ENCODE peak calls at places on chromosomes 13 and 19, in seven cellular contexts. One of them, this sample, is unnamed.

GRCh38 chr13:32427852-32428580 is at the start of gene N4BP2L1:
- DNase-seq in choroid plexus epithelial cell: peak
- DNase-seq in dorsolateral prefrontal cortex: peak
- DNase-seq in left ventricle myocardium superior: peak
- DNase-seq in stimulated activated CD4-positive, alpha-beta T cell treated with anti-CD3 and anti-CD28 coated beads, Interleukin-4, amount 100 ng/mL, for 1 hour: peak
- DNase-seq in GM13976: peak
- DNase-seq in NCI-H82: peak
- DNase-seq in this sample: peak

GRCh38 chr13:41188584-41188983 is 5.8 kb downstream of the KBTBD7 start:
- DNase-seq in GM13976: no peak
- DNase-seq in left ventricle myocardium superior: no peak
- DNase-seq in NCI-H82: no peak
- DNase-seq in dorsolateral prefrontal cortex: no peak
- DNase-seq in stimulated activated CD4-positive, alpha-beta T cell treated with anti-CD3 and anti-CD28 coated beads, Interleukin-4, amount 100 ng/mL, for 1 hour: no peak
- DNase-seq in choroid plexus epithelial cell: peak
- DNase-seq in this sample: peak

GRCh38 chr19:35352448-35353304 is 5.0 kb downstream of the FFAR1 start:
- DNase-seq in stimulated activated CD4-positive, alpha-beta T cell treated with anti-CD3 and anti-CD28 coated beads, Interleukin-4, amount 100 ng/mL, for 1 hour: peak
- DNase-seq in left ventricle myocardium superior: peak
- DNase-seq in NCI-H82: peak
- DNase-seq in choroid plexus epithelial cell: peak
- DNase-seq in GM13976: peak
- DNase-seq in dorsolateral prefrontal cortex: peak
- DNase-seq in this sample: peak

GRCh38 chr13:104043184-104043583 is 977.0 kb upstream of the SLC10A2 start:
- DNase-seq in NCI-H82: no peak
- DNase-seq in GM13976: no peak
- DNase-seq in choroid plexus epithelial cell: peak
- DNase-seq in stimulated activated CD4-positive, alpha-beta T cell treated with anti-CD3 and anti-CD28 coated beads, Interleukin-4, amount 100 ng/mL, for 1 hour: no peak
- DNase-seq in dorsolateral prefrontal cortex: no peak
- DNase-seq in left ventricle myocardium superior: no peak
- DNase-seq in this sample: no peak

GRCh38 chr13:96824110-96824509 is 170.2 kb downstream of the OXGR1 start:
- DNase-seq in dorsolateral prefrontal cortex: no peak
- DNase-seq in NCI-H82: no peak
- DNase-seq in stimulated activated CD4-positive, alpha-beta T cell treated with anti-CD3 and anti-CD28 coated beads, Interleukin-4, amount 100 ng/mL, for 1 hour: no peak
- DNase-seq in GM13976: no peak
- DNase-seq in choroid plexus epithelial cell: no peak
- DNase-seq in left ventricle myocardium superior: no peak
- DNase-seq in this sample: peak

GRCh38 chr19:12815088-12815487 is 8.7 kb downstream of the RNASEH2A start:
- DNase-seq in choroid plexus epithelial cell: no peak
- DNase-seq in stimulated activated CD4-positive, alpha-beta T cell treated with anti-CD3 and anti-CD28 coated beads, Interleukin-4, amount 100 ng/mL, for 1 hour: no peak
- DNase-seq in NCI-H82: no peak
- DNase-seq in left ventricle myocardium superior: no peak
- DNase-seq in dorsolateral prefrontal cortex: no peak
- DNase-seq in GM13976: no peak
- DNase-seq in this sample: no peak

GRCh38 chr13:112204881-112205327 is 138.0 kb downstream of the SOX1 start:
- DNase-seq in left ventricle myocardium superior: no peak
- DNase-seq in choroid plexus epithelial cell: no peak
- DNase-seq in NCI-H82: no peak
- DNase-seq in GM13976: no peak
- DNase-seq in dorsolateral prefrontal cortex: no peak
- DNase-seq in stimulated activated CD4-positive, alpha-beta T cell treated with anti-CD3 and anti-CD28 coated beads, Interleukin-4, amount 100 ng/mL, for 1 hour: no peak
- DNase-seq in this sample: no peak

GRCh38 chr13:34465423-34465922 is 476.6 kb upstream of the NBEA start:
- DNase-seq in NCI-H82: peak
- DNase-seq in GM13976: no peak
- DNase-seq in choroid plexus epithelial cell: no peak
- DNase-seq in stimulated activated CD4-positive, alpha-beta T cell treated with anti-CD3 and anti-CD28 coated beads, Interleukin-4, amount 100 ng/mL, for 1 hour: no peak
- DNase-seq in left ventricle myocardium superior: no peak
- DNase-seq in dorsolateral prefrontal cortex: no peak
- DNase-seq in this sample: no peak

GRCh38 chr13:20028953-20029352 is 70.4 kb downstream of the ZMYM2 start:
- DNase-seq in left ventricle myocardium superior: no peak
- DNase-seq in choroid plexus epithelial cell: no peak
- DNase-seq in stimulated activated CD4-positive, alpha-beta T cell treated with anti-CD3 and anti-CD28 coated beads, Interleukin-4, amount 100 ng/mL, for 1 hour: no peak
- DNase-seq in GM13976: no peak
- DNase-seq in NCI-H82: no peak
- DNase-seq in dorsolateral prefrontal cortex: no peak
- DNase-seq in this sample: no peak

GRCh38 chr19:4396949-4397783 is 3.2 kb downstream of the SH3GL1 start:
- DNase-seq in GM13976: no peak
- DNase-seq in NCI-H82: no peak
- DNase-seq in choroid plexus epithelial cell: no peak
- DNase-seq in left ventricle myocardium superior: no peak
- DNase-seq in stimulated activated CD4-positive, alpha-beta T cell treated with anti-CD3 and anti-CD28 coated beads, Interleukin-4, amount 100 ng/mL, for 1 hour: no peak
- DNase-seq in dorsolateral prefrontal cortex: no peak
- DNase-seq in this sample: no peak

GRCh38 chr13:64770743-64771142 is 2459.4 kb downstream of the PCDH9 start:
- DNase-seq in GM13976: no peak
- DNase-seq in choroid plexus epithelial cell: no peak
- DNase-seq in left ventricle myocardium superior: no peak
- DNase-seq in dorsolateral prefrontal cortex: no peak
- DNase-seq in stimulated activated CD4-positive, alpha-beta T cell treated with anti-CD3 and anti-CD28 coated beads, Interleukin-4, amount 100 ng/mL, for 1 hour: no peak
- DNase-seq in NCI-H82: no peak
- DNase-seq in this sample: no peak

GRCh38 chr19:4970558-4971423 is 1.9 kb downstream of the KDM4B start:
- DNase-seq in choroid plexus epithelial cell: peak
- DNase-seq in stimulated activated CD4-positive, alpha-beta T cell treated with anti-CD3 and anti-CD28 coated beads, Interleukin-4, amount 100 ng/mL, for 1 hour: no peak
- DNase-seq in GM13976: peak
- DNase-seq in dorsolateral prefrontal cortex: no peak
- DNase-seq in left ventricle myocardium superior: peak
- DNase-seq in NCI-H82: peak
- DNase-seq in this sample: no peak

GRCh38 chr19:18460313-18460712 is 22.4 kb upstream of the ISYNA1 start:
- DNase-seq in stimulated activated CD4-positive, alpha-beta T cell treated with anti-CD3 and anti-CD28 coated beads, Interleukin-4, amount 100 ng/mL, for 1 hour: no peak
- DNase-seq in GM13976: no peak
- DNase-seq in left ventricle myocardium superior: peak
- DNase-seq in dorsolateral prefrontal cortex: no peak
- DNase-seq in choroid plexus epithelial cell: peak
- DNase-seq in NCI-H82: peak
- DNase-seq in this sample: peak

GRCh38 chr13:98225036-98225940 is 48.2 kb upstream of the RNF113B start:
- DNase-seq in stimulated activated CD4-positive, alpha-beta T cell treated with anti-CD3 and anti-CD28 coated beads, Interleukin-4, amount 100 ng/mL, for 1 hour: no peak
- DNase-seq in left ventricle myocardium superior: no peak
- DNase-seq in choroid plexus epithelial cell: no peak
- DNase-seq in GM13976: no peak
- DNase-seq in NCI-H82: no peak
- DNase-seq in dorsolateral prefrontal cortex: no peak
- DNase-seq in this sample: no peak

GRCh38 chr13:57946361-57946760 is 314.8 kb downstream of the PCDH17 start:
- DNase-seq in NCI-H82: peak
- DNase-seq in left ventricle myocardium superior: no peak
- DNase-seq in GM13976: peak
- DNase-seq in stimulated activated CD4-positive, alpha-beta T cell treated with anti-CD3 and anti-CD28 coated beads, Interleukin-4, amount 100 ng/mL, for 1 hour: no peak
- DNase-seq in dorsolateral prefrontal cortex: no peak
- DNase-seq in choroid plexus epithelial cell: peak
- DNase-seq in this sample: peak

GRCh38 chr13:80226645-80227044 is 114.3 kb downstream of the SPRY2 start:
- DNase-seq in GM13976: no peak
- DNase-seq in choroid plexus epithelial cell: no peak
- DNase-seq in stimulated activated CD4-positive, alpha-beta T cell treated with anti-CD3 and anti-CD28 coated beads, Interleukin-4, amount 100 ng/mL, for 1 hour: no peak
- DNase-seq in NCI-H82: no peak
- DNase-seq in left ventricle myocardium superior: no peak
- DNase-seq in dorsolateral prefrontal cortex: no peak
- DNase-seq in this sample: no peak

GRCh38 chr19:8413593-8413923 is 453 bp downstream of the MARCHF2 start:
- DNase-seq in stimulated activated CD4-positive, alpha-beta T cell treated with anti-CD3 and anti-CD28 coated beads, Interleukin-4, amount 100 ng/mL, for 1 hour: no peak
- DNase-seq in choroid plexus epithelial cell: no peak
- DNase-seq in dorsolateral prefrontal cortex: no peak
- DNase-seq in GM13976: no peak
- DNase-seq in NCI-H82: no peak
- DNase-seq in left ventricle myocardium superior: no peak
- DNase-seq in this sample: no peak

GRCh38 chr19:17330546-17331253 is 4.0 kb downstream of the ANO8 start:
- DNase-seq in dorsolateral prefrontal cortex: no peak
- DNase-seq in stimulated activated CD4-positive, alpha-beta T cell treated with anti-CD3 and anti-CD28 coated beads, Interleukin-4, amount 100 ng/mL, for 1 hour: no peak
- DNase-seq in choroid plexus epithelial cell: no peak
- DNase-seq in GM13976: no peak
- DNase-seq in NCI-H82: no peak
- DNase-seq in left ventricle myocardium superior: no peak
- DNase-seq in this sample: no peak

GRCh38 chr19:6480843-6481415 is 658 bp downstream of the DENND1C start:
- DNase-seq in NCI-H82: no peak
- DNase-seq in left ventricle myocardium superior: no peak
- DNase-seq in stimulated activated CD4-positive, alpha-beta T cell treated with anti-CD3 and anti-CD28 coated beads, Interleukin-4, amount 100 ng/mL, for 1 hour: peak
- DNase-seq in choroid plexus epithelial cell: no peak
- DNase-seq in dorsolateral prefrontal cortex: no peak
- DNase-seq in GM13976: peak
- DNase-seq in this sample: no peak

GRCh38 chr19:30340724-30341595 is 31.2 kb upstream of the ZNF536 start:
- DNase-seq in left ventricle myocardium superior: no peak
- DNase-seq in dorsolateral prefrontal cortex: no peak
- DNase-seq in NCI-H82: peak
- DNase-seq in stimulated activated CD4-positive, alpha-beta T cell treated with anti-CD3 and anti-CD28 coated beads, Interleukin-4, amount 100 ng/mL, for 1 hour: no peak
- DNase-seq in choroid plexus epithelial cell: no peak
- DNase-seq in GM13976: no peak
- DNase-seq in this sample: no peak

GRCh38 chr13:57114945-57115344 is 25.8 kb upstream of the PRR20A start:
- DNase-seq in left ventricle myocardium superior: no peak
- DNase-seq in stimulated activated CD4-positive, alpha-beta T cell treated with anti-CD3 and anti-CD28 coated beads, Interleukin-4, amount 100 ng/mL, for 1 hour: no peak
- DNase-seq in choroid plexus epithelial cell: no peak
- DNase-seq in GM13976: no peak
- DNase-seq in dorsolateral prefrontal cortex: no peak
- DNase-seq in NCI-H82: no peak
- DNase-seq in this sample: no peak

GRCh38 chr13:51769455-51770127 is 34.4 kb downstream of the DHRS12 start:
- DNase-seq in GM13976: no peak
- DNase-seq in choroid plexus epithelial cell: peak
- DNase-seq in stimulated activated CD4-positive, alpha-beta T cell treated with anti-CD3 and anti-CD28 coated beads, Interleukin-4, amount 100 ng/mL, for 1 hour: no peak
- DNase-seq in NCI-H82: no peak
- DNase-seq in left ventricle myocardium superior: peak
- DNase-seq in dorsolateral prefrontal cortex: no peak
- DNase-seq in this sample: peak

GRCh38 chr19:46875234-46875633 is 14.4 kb downstream of the ARHGAP35 start:
- DNase-seq in dorsolateral prefrontal cortex: no peak
- DNase-seq in NCI-H82: no peak
- DNase-seq in left ventricle myocardium superior: no peak
- DNase-seq in choroid plexus epithelial cell: no peak
- DNase-seq in stimulated activated CD4-positive, alpha-beta T cell treated with anti-CD3 and anti-CD28 coated beads, Interleukin-4, amount 100 ng/mL, for 1 hour: no peak
- DNase-seq in GM13976: no peak
- DNase-seq in this sample: no peak

GRCh38 chr19:38250821-38251563 is 5.2 kb downstream of the PPP1R14A start:
- DNase-seq in GM13976: no peak
- DNase-seq in stimulated activated CD4-positive, alpha-beta T cell treated with anti-CD3 and anti-CD28 coated beads, Interleukin-4, amount 100 ng/mL, for 1 hour: no peak
- DNase-seq in choroid plexus epithelial cell: no peak
- DNase-seq in NCI-H82: peak
- DNase-seq in dorsolateral prefrontal cortex: peak
- DNase-seq in left ventricle myocardium superior: peak
- DNase-seq in this sample: peak

GRCh38 chr19:41708481-41708880 is at the start of gene CEACAM5:
- DNase-seq in NCI-H82: no peak
- DNase-seq in dorsolateral prefrontal cortex: no peak
- DNase-seq in left ventricle myocardium superior: no peak
- DNase-seq in stimulated activated CD4-positive, alpha-beta T cell treated with anti-CD3 and anti-CD28 coated beads, Interleukin-4, amount 100 ng/mL, for 1 hour: no peak
- DNase-seq in GM13976: no peak
- DNase-seq in choroid plexus epithelial cell: no peak
- DNase-seq in this sample: no peak

GRCh38 chr19:43631491-43631890 is 8.2 kb downstream of the CADM4 start:
- DNase-seq in NCI-H82: no peak
- DNase-seq in left ventricle myocardium superior: no peak
- DNase-seq in stimulated activated CD4-positive, alpha-beta T cell treated with anti-CD3 and anti-CD28 coated beads, Interleukin-4, amount 100 ng/mL, for 1 hour: no peak
- DNase-seq in dorsolateral prefrontal cortex: no peak
- DNase-seq in choroid plexus epithelial cell: no peak
- DNase-seq in GM13976: no peak
- DNase-seq in this sample: no peak

GRCh38 chr13:50156140-50156539 is 140.9 kb downstream of the KCNRG start:
- DNase-seq in dorsolateral prefrontal cortex: no peak
- DNase-seq in choroid plexus epithelial cell: peak
- DNase-seq in NCI-H82: no peak
- DNase-seq in GM13976: no peak
- DNase-seq in left ventricle myocardium superior: no peak
- DNase-seq in stimulated activated CD4-positive, alpha-beta T cell treated with anti-CD3 and anti-CD28 coated beads, Interleukin-4, amount 100 ng/mL, for 1 hour: no peak
- DNase-seq in this sample: peak

GRCh38 chr19:18629166-18630088 is 7.4 kb upstream of the KLHL26 start:
- DNase-seq in choroid plexus epithelial cell: peak
- DNase-seq in NCI-H82: no peak
- DNase-seq in left ventricle myocardium superior: peak
- DNase-seq in stimulated activated CD4-positive, alpha-beta T cell treated with anti-CD3 and anti-CD28 coated beads, Interleukin-4, amount 100 ng/mL, for 1 hour: no peak
- DNase-seq in dorsolateral prefrontal cortex: peak
- DNase-seq in GM13976: no peak
- DNase-seq in this sample: peak

GRCh38 chr19:6100284-6100915 is 9.9 kb downstream of the RFX2 start:
- DNase-seq in left ventricle myocardium superior: peak
- DNase-seq in stimulated activated CD4-positive, alpha-beta T cell treated with anti-CD3 and anti-CD28 coated beads, Interleukin-4, amount 100 ng/mL, for 1 hour: peak
- DNase-seq in dorsolateral prefrontal cortex: no peak
- DNase-seq in choroid plexus epithelial cell: no peak
- DNase-seq in NCI-H82: no peak
- DNase-seq in GM13976: peak
- DNase-seq in this sample: no peak